ENCODE peak calls at places on chromosomes 3 and 15, in five cellular contexts. F is activated T-helper 1 cell treated with anti-CD3 and anti-CD28 coated beads, Interleukin-12 subunit alpha, Interleukin-12 subunit beta, Interleukin-2, Interleukin-4 antibody, amounts not matched to agents 30 ng/mL and 10 ng/mL and 1 ng/mL, durations not matched to agents 14 hours and 24 hours and 36 hours; A is GM10248; P is HFFc6; Q is CMK. E is an unnamed sample.

GRCh38 chr3:87350367-87351199 is 74.2 kb upstream of the POU1F1 start:
- DNase-seq in F (no peak), A (peak; percentile 53), P (peak; percentile 48), Q (peak; percentile 1), E (peak; percentile 27)

GRCh38 chr15:47945869-47946666 is 174.7 kb upstream of the SLC24A5 start:
- DNase-seq in F (no peak), A (no peak), P (no peak), Q (no peak), E (no peak)

GRCh38 chr3:69997486-69998307 is 1.8 kb upstream of the SAMMSON start:
- DNase-seq in F (no peak), A (no peak), P (no peak), Q (no peak), E (no peak)

GRCh38 chr15:100671858-100672543 is 69.6 kb downstream of the ASB7 start:
- DNase-seq in F (no peak), A (peak; percentile 48), P (peak; percentile 44), Q (no peak), E (peak; percentile 33)

GRCh38 chr3:8625991-8626390 is 18.6 kb downstream of the SSUH2 start:
- DNase-seq in F (no peak), A (no peak), P (peak; percentile 24), Q (no peak), E (peak; percentile 34)

GRCh38 chr15:23073890-23074631 is 34.7 kb upstream of the TUBGCP5 start:
- DNase-seq in F (no peak), A (no peak), P (no peak), Q (no peak), E (no peak)

GRCh38 chr15:57356636-57357035 is 19.7 kb upstream of the CGNL1 start:
- DNase-seq in F (no peak), A (no peak), P (peak; percentile 33), Q (no peak), E (peak; percentile 68)

GRCh38 chr3:183298708-183299153 is 45.7 kb downstream of the B3GNT5 start:
- DNase-seq in F (no peak), A (no peak), P (peak; percentile 49), Q (no peak), E (peak; percentile 95)

GRCh38 chr15:99502182-99502581 is 63.6 kb upstream of the MEF2A start:
- DNase-seq in F (no peak), A (peak; percentile 83), P (no peak), Q (no peak), E (no peak)

GRCh38 chr3:112304611-112305010 is 10.6 kb upstream of the SLC9C1 start:
- DNase-seq in F (no peak), A (no peak), P (peak; percentile 8), Q (no peak), E (no peak)

GRCh38 chr3:12807960-12808359 is 11.5 kb downstream of the CAND2 start:
- DNase-seq in F (no peak), A (no peak), P (no peak), Q (no peak), E (no peak)

GRCh38 chr3:78974181-78974770 is 793.5 kb downstream of the ROBO1 start:
- DNase-seq in F (no peak), A (no peak), P (no peak), Q (no peak), E (peak; percentile 56)

GRCh38 chr3:129005526-129006303 is 4.6 kb downstream of the EFCC1 start:
- DNase-seq in F (no peak), A (no peak), P (peak; percentile 7), Q (no peak), E (no peak)

GRCh38 chr3:72982653-72983366 is 13.8 kb upstream of the PPP4R2 start:
- DNase-seq in F (no peak), A (no peak), P (no peak), Q (no peak), E (no peak)

GRCh38 chr3:135581806-135582205 is 383.7 kb upstream of the PPP2R3A start:
- DNase-seq in F (no peak), A (no peak), P (no peak), Q (no peak), E (no peak)

GRCh38 chr15:84103345-84103744 is 132.2 kb upstream of the GOLGA6L4 start:
- DNase-seq in F (no peak), A (no peak), P (no peak), Q (no peak), E (no peak)

GRCh38 chr15:63072023-63072650 is 29.6 kb downstream of the TPM1 start:
- DNase-seq in F (no peak), A (no peak), P (no peak), Q (no peak), E (no peak)

GRCh38 chr3:53804697-53805462 is 41.3 kb downstream of the CHDH start:
- DNase-seq in F (no peak), A (no peak), P (peak; percentile 86), Q (no peak), E (peak; percentile 66)

GRCh38 chr3:122903171-122903570 is 108.3 kb downstream of the SLC49A4 start:
- DNase-seq in F (no peak), A (no peak), P (no peak), Q (no peak), E (no peak)

E was measured in brain microvascular endothelial cell.